ENCODE peak calls at places on chromosome 13, in eight cellular contexts. A is left lung; D is uterus; V is esophagus squamous epithelium; K is tibial artery; U is CD4-positive, alpha-beta T cell; P is transverse colon; C is keratinocyte. W is an unnamed sample.

GRCh38 chr13:35699181-35699580 is 222.7 kb upstream of the MAB21L1 start:
- DNase-seq in A (no peak), D (no peak), V (no peak), K (no peak), U (no peak), P (no peak), C (no peak), W (no peak)

GRCh38 chr13:98216135-98216565 is 39.1 kb upstream of the RNF113B start:
- DNase-seq in A (no peak), D (no peak), V (no peak), K (peak), U (no peak), P (no peak), C (no peak), W (peak)

GRCh38 chr13:108342369-108343289 is 73.1 kb downstream of the TNFSF13B start:
- DNase-seq in A (no peak), D (no peak), V (no peak), K (no peak), U (peak), P (no peak), C (no peak), W (no peak)

GRCh38 chr13:36571444-36571843 is 102.4 kb upstream of the SERTM1 start:
- DNase-seq in A (no peak), D (no peak), V (no peak), K (no peak), U (no peak), P (no peak), C (no peak), W (no peak)

GRCh38 chr13:50635504-50635903 is 208.0 kb downstream of the DLEU7 start:
- DNase-seq in A (no peak), D (peak), V (no peak), K (peak), U (no peak), P (peak), C (no peak), W (no peak)

GRCh38 chr13:94620286-94620896 is 18.7 kb downstream of the GPR180 start:
- DNase-seq in A (no peak), D (no peak), V (no peak), K (no peak), U (peak), P (no peak), C (no peak), W (no peak)

GRCh38 chr13:33110713-33111413 is 94.6 kb downstream of the KL start:
- DNase-seq in A (no peak), D (no peak), V (no peak), K (peak), U (no peak), P (no peak), C (no peak), W (peak)

GRCh38 chr13:75705395-75705794 is 69.3 kb downstream of the LMO7 start:
- DNase-seq in A (no peak), D (no peak), V (no peak), K (no peak), U (no peak), P (no peak), C (peak), W (no peak)

GRCh38 chr13:110915874-110916670 is 1.2 kb upstream of the ANKRD10 start:
- DNase-seq in A (no peak), D (no peak), V (no peak), K (no peak), U (no peak), P (no peak), C (no peak), W (no peak)

GRCh38 chr13:74847966-74848365 is 634.0 kb downstream of the TBC1D4 start:
- DNase-seq in A (no peak), D (no peak), V (no peak), K (no peak), U (no peak), P (no peak), C (no peak), W (no peak)

GRCh38 chr13:52670726-52671125 is 18.1 kb downstream of the SUGT1 start:
- DNase-seq in A (no peak), D (no peak), V (no peak), K (no peak), U (no peak), P (no peak), C (no peak), W (no peak)

GRCh38 chr13:111927181-111927540 is 139.8 kb upstream of the SOX1 start:
- DNase-seq in A (no peak), D (no peak), V (no peak), K (no peak), U (no peak), P (no peak), C (no peak), W (no peak)

GRCh38 chr13:71751074-71751473 is 115.9 kb downstream of the DACH1 start:
- DNase-seq in A (no peak), D (no peak), V (no peak), K (no peak), U (no peak), P (no peak), C (no peak), W (no peak)

GRCh38 chr13:102670130-102670529 is 24.7 kb downstream of the METTL21C start:
- DNase-seq in A (no peak), D (no peak), V (no peak), K (no peak), U (no peak), P (no peak), C (no peak), W (no peak)

GRCh38 chr13:60158321-60158801 is 5.4 kb downstream of the DIAPH3 start:
- DNase-seq in A (no peak), D (no peak), V (no peak), K (no peak), U (no peak), P (no peak), C (no peak), W (no peak)

GRCh38 chr13:102598061-102598460 is 1.3 kb downstream of the TPP2 start:
- DNase-seq in A (no peak), D (no peak), V (no peak), K (no peak), U (no peak), P (no peak), C (no peak), W (no peak)

DNA sequence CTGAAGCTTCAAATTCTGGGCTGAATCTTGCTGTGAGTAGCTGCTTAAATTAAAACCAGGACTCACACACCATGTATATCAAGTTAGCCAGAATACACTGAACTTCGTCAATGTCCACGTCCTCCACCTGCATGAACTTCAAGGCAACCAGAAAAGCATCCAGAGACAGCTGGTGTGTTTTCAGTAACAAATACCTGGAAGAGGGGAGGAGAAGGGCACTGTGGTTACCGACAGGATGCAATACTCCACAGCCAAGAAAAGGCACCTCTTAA is 20.4 kb downstream of the PROZ start:
- DNase-seq in A (no peak), D (no peak), V (no peak), K (no peak), U (no peak), P (no peak), C (no peak), W (no peak)
- H3K27ac ChIP-seq in A (no peak), D (no peak), V (peak), K (no peak), U (no peak), P (no peak), C (no peak), W (peak)

GRCh38 chr13:45512148-45512498 is 47.4 kb downstream of the COG3 start:
- DNase-seq in A (no peak), D (no peak), V (no peak), K (no peak), U (no peak), P (no peak), C (no peak), W (no peak)
- H3K27ac ChIP-seq in A (no peak), D (no peak), V (no peak), K (no peak), U (no peak), P (no peak), C (peak), W (no peak)

GRCh38 chr13:23600534-23600933 is 30.3 kb downstream of the TNFRSF19 start:
- DNase-seq in A (no peak), D (no peak), V (no peak), K (no peak), U (no peak), P (no peak), C (no peak), W (no peak)
- H3K27ac ChIP-seq in A (no peak), D (no peak), V (no peak), K (no peak), U (no peak), P (no peak), C (no peak), W (no peak)

GRCh38 chr13:30572859-30573275 is 44.9 kb upstream of the USPL1 start:
- DNase-seq in A (no peak), D (no peak), V (no peak), K (no peak), U (no peak), P (no peak), C (no peak), W (no peak)
- H3K27ac ChIP-seq in A (peak), D (peak), V (peak), K (no peak), U (peak), P (peak), C (peak), W (peak)

GRCh38 chr13:80462037-80462436 is 121.1 kb upstream of the SPRY2 start:
- DNase-seq in A (no peak), D (no peak), V (no peak), K (no peak), U (no peak), P (no peak), C (no peak), W (no peak)
- H3K27ac ChIP-seq in A (no peak), D (no peak), V (no peak), K (no peak), U (no peak), P (no peak), C (no peak), W (no peak)

GRCh38 chr13:20358022-20358421 is 125.9 kb upstream of the GJB6 start:
- DNase-seq in A (no peak), D (no peak), V (no peak), K (no peak), U (no peak), P (no peak), C (no peak), W (no peak)
- H3K27ac ChIP-seq in A (no peak), D (no peak), V (no peak), K (no peak), U (no peak), P (no peak), C (no peak), W (no peak)

GRCh38 chr13:42041684-42042035 is 6.8 kb upstream of the DGKH start:
- DNase-seq in A (peak), D (peak), V (no peak), K (peak), U (no peak), P (peak), C (no peak), W (peak)
- H3K27ac ChIP-seq in A (peak), D (peak), V (peak), K (peak), U (no peak), P (peak), C (peak), W (peak)

DNA sequence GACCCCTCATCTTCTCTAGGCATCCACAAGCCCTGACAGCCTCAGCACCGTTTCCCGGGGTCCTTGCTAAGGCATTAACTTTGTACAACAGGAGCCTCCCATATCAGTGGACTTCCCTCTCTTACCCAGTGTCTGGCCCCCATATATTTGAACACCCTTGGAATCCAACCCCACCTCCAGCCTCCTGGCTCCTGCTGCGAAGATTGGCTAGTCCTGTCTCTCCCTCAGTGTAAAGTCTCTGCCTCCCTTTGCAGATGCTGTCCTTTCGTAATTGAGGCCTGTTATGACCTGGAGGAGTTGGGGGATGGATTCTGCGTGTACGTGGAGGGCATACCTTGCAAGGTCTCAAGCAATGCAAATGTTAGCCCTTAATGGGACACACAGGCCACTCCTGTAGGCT is 413.7 kb downstream of the IRS2 start:
- DNase-seq in A (no peak), D (no peak), V (no peak), K (no peak), U (no peak), P (no peak), C (no peak), W (no peak)
- H3K27ac ChIP-seq in A (no peak), D (no peak), V (no peak), K (no peak), U (no peak), P (no peak), C (no peak), W (no peak)

GRCh38 chr13:67069117-67069767 is 160.9 kb downstream of the PCDH9 start:
- DNase-seq in A (no peak), D (no peak), V (no peak), K (no peak), U (no peak), P (no peak), C (no peak), W (no peak)
- H3K27ac ChIP-seq in A (no peak), D (no peak), V (no peak), K (no peak), U (no peak), P (no peak), C (no peak), W (no peak)